ENCODE peak calls at places on chromosome 20, in five cellular contexts. One of them, this sample, is unnamed.

GRCh38 chr20:57627972-57628650 is 7.9 kb upstream of the ZBP1 start:
- DNase-seq in A549: no peak
- DNase-seq in ovary: peak; percentile 26
- DNase-seq in breast epithelium: no peak
- DNase-seq in tibial nerve: peak; percentile 37
- DNase-seq in this sample: no peak

GRCh38 chr20:32685541-32686529 is 12.1 kb upstream of the C20orf203 start:
- DNase-seq in A549: no peak
- DNase-seq in ovary: no peak
- DNase-seq in breast epithelium: no peak
- DNase-seq in tibial nerve: no peak
- DNase-seq in this sample: no peak

GRCh38 chr20:641516-641913 is 11.5 kb downstream of the SRXN1 start:
- DNase-seq in A549: peak; percentile 63
- DNase-seq in ovary: no peak
- DNase-seq in breast epithelium: no peak
- DNase-seq in tibial nerve: no peak
- DNase-seq in this sample: no peak

GRCh38 chr20:2688041-2688591 is 4.5 kb upstream of the EBF4 start:
- DNase-seq in A549: peak; percentile 59
- DNase-seq in ovary: peak; percentile 64
- DNase-seq in breast epithelium: no peak
- DNase-seq in tibial nerve: no peak
- DNase-seq in this sample: peak; percentile 72

GRCh38 chr20:2631228-2631627 is 21.2 kb upstream of the NOP56 start:
- DNase-seq in A549: peak; percentile 33
- DNase-seq in ovary: no peak
- DNase-seq in breast epithelium: no peak
- DNase-seq in tibial nerve: no peak
- DNase-seq in this sample: no peak

GRCh38 chr20:11281768-11282167 is 608.0 kb upstream of the JAG1 start:
- DNase-seq in A549: no peak
- DNase-seq in ovary: no peak
- DNase-seq in breast epithelium: no peak
- DNase-seq in tibial nerve: no peak
- DNase-seq in this sample: no peak

GRCh38 chr20:1935696-1936366 is 40.6 kb downstream of the SIRPA start:
- DNase-seq in A549: no peak
- DNase-seq in ovary: no peak
- DNase-seq in breast epithelium: no peak
- DNase-seq in tibial nerve: no peak
- DNase-seq in this sample: no peak

GRCh38 chr20:25437153-25437581 is 29.7 kb downstream of the GINS1 start:
- DNase-seq in A549: no peak
- DNase-seq in ovary: no peak
- DNase-seq in breast epithelium: no peak
- DNase-seq in tibial nerve: no peak
- DNase-seq in this sample: no peak

GRCh38 chr20:34062651-34063482 is 49.2 kb downstream of the EIF2S2 start:
- DNase-seq in A549: no peak
- DNase-seq in ovary: no peak
- DNase-seq in breast epithelium: no peak
- DNase-seq in tibial nerve: no peak
- DNase-seq in this sample: peak; percentile 46

GRCh38 chr20:63285636-63286615 is 7.1 kb upstream of the COL20A1 start:
- DNase-seq in A549: no peak
- DNase-seq in ovary: no peak
- DNase-seq in breast epithelium: no peak
- DNase-seq in tibial nerve: no peak
- DNase-seq in this sample: no peak

GRCh38 chr20:41133709-41134361 is 3.5 kb upstream of the PLCG1 start:
- DNase-seq in A549: no peak
- DNase-seq in ovary: no peak
- DNase-seq in breast epithelium: peak; percentile 54
- DNase-seq in tibial nerve: no peak
- DNase-seq in this sample: no peak

GRCh38 chr20:63434599-63435378 is 37.7 kb downstream of the KCNQ2 start:
- DNase-seq in A549: peak; percentile 87
- DNase-seq in ovary: no peak
- DNase-seq in breast epithelium: peak; percentile 23
- DNase-seq in tibial nerve: peak; percentile 16
- DNase-seq in this sample: peak; percentile 79

GRCh38 chr20:6622041-6622440 is 145.4 kb upstream of the BMP2 start:
- DNase-seq in A549: no peak
- DNase-seq in ovary: no peak
- DNase-seq in breast epithelium: no peak
- DNase-seq in tibial nerve: no peak
- DNase-seq in this sample: no peak

GRCh38 chr20:58550661-58551060 is 35.5 kb upstream of the APCDD1L start:
- DNase-seq in A549: no peak
- DNase-seq in ovary: no peak
- DNase-seq in breast epithelium: peak; percentile 22
- DNase-seq in tibial nerve: no peak
- DNase-seq in this sample: no peak

GRCh38 chr20:63521602-63522001 is 1.0 kb downstream of the PPDPF start:
- DNase-seq in A549: no peak
- DNase-seq in ovary: no peak
- DNase-seq in breast epithelium: no peak
- DNase-seq in tibial nerve: no peak
- DNase-seq in this sample: no peak

GRCh38 chr20:38658879-38659612 is 57.4 kb downstream of the ARHGAP40 start:
- DNase-seq in A549: peak; percentile 38
- DNase-seq in ovary: no peak
- DNase-seq in breast epithelium: no peak
- DNase-seq in tibial nerve: no peak
- DNase-seq in this sample: peak; percentile 60

GRCh38 chr20:40949346-40949745 is 79.3 kb upstream of the TOP1 start:
- DNase-seq in A549: no peak
- DNase-seq in ovary: no peak
- DNase-seq in breast epithelium: no peak
- DNase-seq in tibial nerve: no peak
- DNase-seq in this sample: no peak

GRCh38 chr20:9156529-9157280 is 87.8 kb downstream of the PLCB4 start:
- DNase-seq in A549: no peak
- DNase-seq in ovary: no peak
- DNase-seq in breast epithelium: no peak
- DNase-seq in tibial nerve: no peak
- DNase-seq in this sample: no peak

GRCh38 chr20:63628246-63628975 is 1.5 kb upstream of the GMEB2 start:
- DNase-seq in A549: peak; percentile 92
- DNase-seq in ovary: peak; percentile 77
- DNase-seq in breast epithelium: peak; percentile 52
- DNase-seq in tibial nerve: no peak
- DNase-seq in this sample: peak; percentile 84

GRCh38 chr20:20799913-20800312 is 87.5 kb upstream of the RALGAPA2 start:
- DNase-seq in A549: no peak
- DNase-seq in ovary: no peak
- DNase-seq in breast epithelium: no peak
- DNase-seq in tibial nerve: no peak
- DNase-seq in this sample: no peak

GRCh38 chr20:42083280-42083679 is 465.1 kb upstream of the CHD6 start:
- DNase-seq in A549: no peak
- DNase-seq in ovary: no peak
- DNase-seq in breast epithelium: no peak
- DNase-seq in tibial nerve: no peak
- DNase-seq in this sample: no peak

GRCh38 chr20:15224199-15224598 is 886.8 kb upstream of the FLRT3 start:
- DNase-seq in A549: no peak
- DNase-seq in ovary: no peak
- DNase-seq in breast epithelium: no peak
- DNase-seq in tibial nerve: no peak
- DNase-seq in this sample: no peak

GRCh38 chr20:40008177-40008576 is 680.9 kb downstream of the MAFB start:
- DNase-seq in A549: no peak
- DNase-seq in ovary: no peak
- DNase-seq in breast epithelium: no peak
- DNase-seq in tibial nerve: no peak
- DNase-seq in this sample: peak; percentile 11

GRCh38 chr20:38125157-38126056 is 39.7 kb downstream of the TGM2 start:
- DNase-seq in A549: peak; percentile 63
- DNase-seq in ovary: peak; percentile 84
- DNase-seq in breast epithelium: no peak
- DNase-seq in tibial nerve: peak; percentile 41
- DNase-seq in this sample: no peak

GRCh38 chr20:21564127-21564773 is 50.4 kb upstream of the NKX2-2 start:
- DNase-seq in A549: no peak
- DNase-seq in ovary: no peak
- DNase-seq in breast epithelium: no peak
- DNase-seq in tibial nerve: no peak
- DNase-seq in this sample: no peak

DNA sequence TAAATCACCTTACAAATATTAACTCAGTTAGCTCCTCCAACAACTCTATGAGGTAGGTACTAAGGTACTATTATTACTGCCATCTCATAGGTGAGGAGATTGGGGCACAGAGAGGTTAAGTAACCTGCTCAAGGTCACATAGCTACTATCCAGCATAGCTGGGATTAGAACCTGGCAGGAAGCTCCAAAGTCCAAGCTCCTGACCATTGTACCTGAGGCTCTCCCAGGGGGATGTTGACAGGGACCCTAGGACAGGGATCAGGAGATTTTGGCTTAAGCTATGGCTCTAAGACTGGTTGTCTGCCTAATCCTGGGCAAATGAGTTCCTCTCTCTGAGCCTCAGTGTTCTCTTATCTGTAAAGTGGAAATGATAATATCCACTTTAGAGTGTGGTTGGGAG is 59.3 kb downstream of the HNF4A start:
- DNase-seq in A549: no peak
- DNase-seq in ovary: no peak
- DNase-seq in breast epithelium: no peak
- DNase-seq in tibial nerve: no peak
- DNase-seq in this sample: no peak
- TF ChIP-seq POLR2A in A549: no peak
- TF ChIP-seq POLR2A in ovary: no peak
- TF ChIP-seq POLR2A in breast epithelium: no peak
- TF ChIP-seq POLR2A in tibial nerve: no peak
- TF ChIP-seq POLR2A in this sample: no peak

DNA sequence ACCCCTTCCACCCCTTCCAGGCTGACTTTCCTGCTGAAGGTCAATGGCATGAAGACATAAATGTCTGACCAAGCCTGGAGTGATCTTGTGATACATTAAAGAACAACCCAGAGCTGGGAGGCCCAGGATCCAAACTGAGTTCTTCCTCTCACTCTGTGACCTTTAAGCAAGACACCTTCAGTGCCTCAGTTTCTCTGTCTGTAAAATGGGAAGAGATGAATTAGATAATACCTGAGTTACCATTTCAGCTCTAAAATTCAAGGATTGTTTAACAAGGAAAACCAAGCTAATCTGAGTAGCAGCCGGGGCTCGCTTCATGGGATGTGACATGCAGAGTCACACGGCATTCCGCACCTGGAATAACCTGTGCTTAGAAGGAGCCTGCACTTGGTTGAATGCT is 7.0 kb upstream of the NFATC2 start:
- DNase-seq in A549: no peak
- DNase-seq in ovary: no peak
- DNase-seq in breast epithelium: no peak
- DNase-seq in tibial nerve: no peak
- DNase-seq in this sample: no peak
- TF ChIP-seq POLR2A in A549: no peak
- TF ChIP-seq POLR2A in ovary: no peak
- TF ChIP-seq POLR2A in breast epithelium: no peak
- TF ChIP-seq POLR2A in tibial nerve: no peak
- TF ChIP-seq POLR2A in this sample: no peak

DNA sequence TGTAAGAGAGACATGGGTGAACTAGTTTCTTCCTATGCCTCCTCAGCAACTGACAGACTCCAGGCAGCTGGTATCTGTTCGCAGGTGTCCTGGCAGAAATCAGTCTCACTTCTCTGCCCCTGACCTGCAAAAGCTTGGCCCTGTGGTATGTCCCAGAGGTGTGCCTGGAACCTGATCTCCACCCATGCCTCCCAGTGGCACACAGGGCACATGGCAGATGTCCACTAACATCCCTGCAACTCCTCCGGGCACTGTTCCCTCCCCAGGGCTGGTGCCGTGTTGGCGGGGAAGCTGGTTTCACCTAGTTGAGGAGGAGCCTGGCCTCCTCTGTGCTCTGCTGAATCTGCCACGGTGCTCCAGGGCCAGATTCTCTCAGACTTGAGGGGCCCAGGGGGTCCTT is 123.3 kb upstream of the GGTLC1 start:
- DNase-seq in A549: no peak
- DNase-seq in ovary: no peak
- DNase-seq in breast epithelium: no peak
- DNase-seq in tibial nerve: no peak
- DNase-seq in this sample: no peak
- TF ChIP-seq POLR2A in A549: no peak
- TF ChIP-seq POLR2A in ovary: no peak
- TF ChIP-seq POLR2A in breast epithelium: no peak
- TF ChIP-seq POLR2A in tibial nerve: no peak
- TF ChIP-seq POLR2A in this sample: no peak

GRCh38 chr20:45949542-45950329 is 15.3 kb downstream of the PCIF1 start:
- DNase-seq in A549: no peak
- DNase-seq in ovary: no peak
- DNase-seq in breast epithelium: no peak
- DNase-seq in tibial nerve: no peak
- DNase-seq in this sample: no peak

GRCh38 chr20:45948261-45948733 is 13.8 kb downstream of the PCIF1 start:
- DNase-seq in A549: no peak
- DNase-seq in ovary: no peak
- DNase-seq in breast epithelium: no peak
- DNase-seq in tibial nerve: no peak
- DNase-seq in this sample: no peak

GRCh38 chr20:45950330-45950646 is 15.8 kb downstream of the PCIF1 start:
- DNase-seq in A549: no peak
- DNase-seq in ovary: no peak
- DNase-seq in breast epithelium: no peak
- DNase-seq in tibial nerve: no peak
- DNase-seq in this sample: no peak

GRCh38 chr20:45947110-45947866 is 12.8 kb downstream of the PCIF1 start:
- DNase-seq in A549: no peak
- DNase-seq in ovary: no peak
- DNase-seq in breast epithelium: no peak
- DNase-seq in tibial nerve: no peak
- DNase-seq in this sample: no peak

DNA sequence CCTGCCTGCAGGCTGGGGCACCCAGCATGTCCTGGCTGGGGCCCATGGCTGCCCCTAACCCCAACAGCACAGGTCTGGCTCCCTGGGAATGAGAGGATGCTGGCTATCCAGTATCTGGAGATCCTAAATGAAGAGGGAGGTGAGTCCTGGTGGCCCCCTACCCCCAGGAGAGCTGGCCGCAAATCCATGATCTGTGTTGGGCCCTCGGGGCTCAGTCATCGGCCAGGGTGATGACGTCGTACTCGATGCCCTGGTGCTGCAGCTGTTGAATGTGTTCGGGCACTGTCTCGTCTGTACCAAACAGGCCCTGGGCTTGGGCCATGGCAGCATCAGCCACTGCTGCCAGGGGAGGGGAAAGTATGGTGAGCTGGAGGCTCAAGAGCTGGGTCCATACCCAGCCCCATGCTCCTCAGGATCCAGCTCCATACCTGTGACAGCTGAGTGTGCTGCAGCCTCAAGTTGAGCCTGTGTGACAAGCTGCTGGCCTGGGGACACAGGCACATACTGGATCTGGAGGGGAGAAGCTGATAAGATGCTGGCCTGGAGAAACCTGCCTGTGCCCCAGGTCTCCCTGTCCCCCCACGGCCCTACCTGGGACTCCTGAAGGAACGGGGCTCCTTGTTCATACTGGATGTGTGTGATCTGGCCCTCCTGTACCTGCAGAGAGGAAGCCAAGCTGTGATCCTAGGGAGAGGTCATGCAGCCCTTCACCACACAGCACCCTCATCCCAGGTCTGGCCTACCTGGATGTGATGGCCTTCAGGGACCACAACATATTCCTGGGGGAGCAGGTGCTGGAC is 14.5 kb downstream of the PCIF1 start:
- DNase-seq in A549: no peak
- DNase-seq in ovary: no peak
- DNase-seq in breast epithelium: no peak
- DNase-seq in tibial nerve: no peak
- DNase-seq in this sample: no peak
- TF ChIP-seq POLR2A in A549: no peak
- TF ChIP-seq POLR2A in ovary: no peak
- TF ChIP-seq POLR2A in breast epithelium: no peak
- TF ChIP-seq POLR2A in tibial nerve: no peak
- TF ChIP-seq POLR2A in this sample: no peak

This sample was measured in erythroblast.